ENCODE peak calls at places on chromosomes 12 and 14, in nine cellular contexts. G is kidney epithelial cell, S is fibroblast of lung, N is astrocyte of the spinal cord, P is epithelial cell of esophagus, H is fibroblast of pulmonary artery, J is A673, V is esophagus muscularis mucosa, A is colonic mucosa. M is an unnamed sample.

GRCh38 chr14:64773046-64773445 is 68.8 kb downstream of the PLEKHG3 start:
- DNase-seq in G (no peak), V (no peak), H (no peak), A (no peak), N (no peak), S (no peak), P (no peak), J (no peak), M (no peak)

GRCh38 chr12:91441996-91442395 is 259.4 kb upstream of the DCN start:
- DNase-seq in V (no peak), P (no peak), H (no peak), S (no peak), G (no peak), N (no peak), A (no peak), J (no peak), M (no peak)

GRCh38 chr12:121807656-121808347 is 4.0 kb downstream of the SETD1B start:
- DNase-seq in P (no peak), S (no peak), N (no peak), G (no peak), A (no peak), V (no peak), J (no peak), H (no peak), M (no peak)

GRCh38 chr14:59055439-59056045 is 132.9 kb upstream of the DAAM1 start:
- DNase-seq in G (no peak), A (peak; percentile 37), J (peak; percentile 56), S (peak; percentile 77), V (no peak), N (peak; percentile 64), P (peak; percentile 62), H (peak; percentile 76), M (peak; percentile 73)

GRCh38 chr12:21819236-21819635 is 44.7 kb upstream of the KCNJ8 start:
- DNase-seq in S (peak; percentile 14), A (no peak), P (peak; percentile 15), G (no peak), N (peak; percentile 32), H (peak; percentile 16), J (no peak), V (no peak), M (no peak)

GRCh38 chr14:87628129-87628528 is 364.9 kb downstream of the GALC start:
- DNase-seq in V (peak; percentile 66), A (no peak), P (no peak), S (peak; percentile 9), G (peak; percentile 93), J (peak; percentile 9), H (peak; percentile 36), N (peak; percentile 78), M (no peak)

GRCh38 chr12:76242813-76243540 is 105.2 kb downstream of the BBS10 start:
- DNase-seq in P (no peak), V (no peak), A (no peak), G (no peak), J (no peak), S (peak; percentile 48), N (peak; percentile 33), H (no peak), M (no peak)

GRCh38 chr12:130807309-130807708 is 31.7 kb downstream of the STX2 start:
- DNase-seq in N (no peak), J (no peak), H (no peak), G (no peak), P (no peak), A (no peak), S (no peak), V (no peak), M (no peak)

GRCh38 chr12:79955561-79955960 is 20.7 kb upstream of the PPP1R12A start:
- DNase-seq in N (no peak), J (no peak), A (no peak), H (no peak), G (no peak), P (no peak), S (no peak), V (no peak), M (no peak)

GRCh38 chr12:46268617-46269428 is at the start of gene SLC38A1:
- DNase-seq in J (peak; percentile 80), H (peak; percentile 74), V (peak; percentile 95), N (peak; percentile 73), A (peak; percentile 88), G (no peak), P (peak; percentile 92), S (peak; percentile 80), M (peak; percentile 69)

GRCh38 chr14:103668117-103668516 is 39.1 kb downstream of the KLC1 start:
- DNase-seq in A (no peak), G (no peak), J (no peak), P (no peak), V (no peak), N (no peak), H (no peak), S (no peak), M (no peak)

GRCh38 chr14:102930138-102930752 is 7.8 kb downstream of the AMN start:
- DNase-seq in H (no peak), J (peak; percentile 43), S (no peak), N (no peak), V (no peak), P (no peak), A (no peak), G (no peak), M (no peak)

GRCh38 chr12:110637869-110638441 is 24.0 kb downstream of the TCTN1 start:
- DNase-seq in N (no peak), A (no peak), S (no peak), H (no peak), J (no peak), V (no peak), G (no peak), P (no peak), M (no peak)

GRCh38 chr14:90785474-90785873 is 30.8 kb downstream of the TTC7B start:
- DNase-seq in P (no peak), S (peak; percentile 25), J (peak; percentile 76), N (peak; percentile 12), V (no peak), H (peak; percentile 51), G (no peak), A (peak; percentile 38), M (peak; percentile 68)

DNA sequence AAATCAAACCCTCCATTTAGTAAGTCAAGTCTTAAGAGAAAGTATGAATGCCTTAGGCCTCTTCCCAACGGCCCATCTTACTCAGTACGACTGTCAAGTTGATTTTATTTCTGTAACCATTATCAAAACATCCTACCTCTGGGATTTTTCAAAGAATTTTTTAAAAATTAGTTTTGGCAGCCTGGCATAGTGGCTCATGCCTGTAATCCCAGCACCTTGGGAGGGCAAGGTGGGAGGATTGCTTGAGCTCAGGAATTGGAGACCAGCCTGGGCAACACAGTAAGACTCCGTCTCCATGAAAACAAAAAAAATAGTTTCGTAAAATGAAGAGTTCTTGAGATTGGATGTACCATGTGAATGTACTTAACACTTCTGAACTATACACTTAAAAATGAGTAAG is 4.1 kb downstream of the FGD6 start:
- DNase-seq in S (no peak), P (no peak), G (no peak), A (no peak), J (no peak), H (no peak), V (no peak), N (no peak), M (no peak)
- H3K4me3 ChIP-seq in S (no peak overlapping the region), P (no peak overlapping the region), G (no peak overlapping the region), A (no peak overlapping the region), J (no peak overlapping the region), H (no peak overlapping the region), V (no peak overlapping the region), N (no peak overlapping the region), M (no peak overlapping the region)

GRCh38 chr12:85549658-85550057 is 269.6 kb downstream of the ALX1 start:
- DNase-seq in N (no peak), V (no peak), G (no peak), H (no peak), A (no peak), P (no peak), J (no peak), S (no peak), M (no peak)
- TF ChIP-seq CTCF in N (no peak), V (no peak), G (no peak), H (no peak), A (no peak), P (no peak), J (no peak), S (no peak), M (no peak)

GRCh38 chr14:55582741-55583140 is 2.7 kb downstream of the KTN1 start:
- DNase-seq in A (no peak), V (no peak), S (no peak), J (no peak), H (no peak), G (no peak), P (no peak), N (no peak), M (no peak)
- H3K4me3 ChIP-seq in A (no peak overlapping the region), V (no peak overlapping the region), S (no peak overlapping the region), J (peak overlapping the region; percentile 92), H (no peak overlapping the region), G (no peak overlapping the region), P (no peak overlapping the region), N (no peak overlapping the region), M (no peak overlapping the region)

GRCh38 chr14:55440385-55440784 is at the start of gene TBPL2:
- DNase-seq in J (no peak), A (no peak), S (no peak), V (peak; percentile 86), N (no peak), P (no peak), G (no peak), H (no peak), M (no peak)
- TF ChIP-seq CTCF in J (no peak), A (no peak), S (no peak), V (no peak), N (peak; percentile 30), P (no peak), G (peak; percentile 7), H (peak; percentile 30), M (peak; percentile 32)

DNA sequence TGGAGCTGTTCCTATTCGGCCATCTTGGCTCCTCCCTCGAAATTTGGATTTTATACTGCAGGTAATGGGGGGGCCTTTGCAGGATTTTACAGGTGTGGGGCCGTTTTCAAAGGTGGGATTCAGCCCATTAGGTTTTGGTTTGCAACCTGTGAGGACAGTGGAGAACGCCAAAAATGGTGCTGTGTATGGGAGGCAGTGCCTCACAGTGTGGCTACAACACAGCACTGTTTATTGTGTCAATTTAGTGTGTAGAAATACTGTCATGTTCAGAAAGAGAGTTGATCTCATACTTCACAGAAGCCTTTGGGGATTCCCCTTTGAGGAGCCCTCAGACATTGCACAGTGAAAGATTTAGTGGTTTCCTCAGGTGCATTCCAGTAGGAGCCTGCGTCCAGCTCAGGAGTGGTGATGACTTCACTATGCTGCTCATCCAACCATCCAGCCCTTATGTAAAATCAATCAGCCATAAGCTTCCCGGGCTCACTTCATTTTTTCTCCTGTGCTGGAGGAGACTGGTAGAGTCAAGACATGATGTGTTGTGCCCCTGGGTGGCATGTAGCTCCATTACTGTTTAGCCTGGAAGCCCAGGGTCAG is 92.7 kb upstream of the PRMT8 start:
- DNase-seq in N (no peak), S (no peak), J (no peak), A (no peak), V (peak; percentile 60), G (peak; percentile 62), P (peak; percentile 22), H (no peak), M (no peak)
- H3K4me3 ChIP-seq in N (no peak overlapping the region), S (no peak overlapping the region), J (no peak overlapping the region), A (no peak overlapping the region), V (no peak overlapping the region), G (no peak overlapping the region), P (no peak overlapping the region), H (no peak overlapping the region), M (no peak overlapping the region)

GRCh38 chr12:82132390-82132789 is 225.8 kb downstream of the CCDC59 start:
- DNase-seq in V (no peak), A (no peak), J (no peak), P (no peak), H (no peak), G (no peak), N (no peak), S (no peak), M (no peak)
- TF ChIP-seq CTCF in V (no peak), A (no peak), J (no peak), P (no peak), H (no peak), G (no peak), N (no peak), S (no peak), M (no peak)

M was measured in cardiac fibroblast.